ENCODE peak calls at places on chromosomes 1 and 21, in ten cellular contexts. A is ovary, X is adrenal gland, M is left ventricle myocardium inferior, C is heart left ventricle, Y is HL-60, H is MM.1S, T is cardiac fibroblast, E is fibroblast of the aortic adventitia, F is PC-3. K is an unnamed sample.

GRCh38 chr21:33268736-33269441 is 2.7 kb downstream of the IL10RB start:
- DNase-seq in A (no peak), X (no peak), M (no peak), C (no peak), Y (no peak), H (peak; percentile 97), T (no peak), E (no peak), F (peak; percentile 96), K (peak; percentile 88)

GRCh38 chr1:39381839-39382238 is 109.6 kb upstream of the BMP8A start:
- DNase-seq in A (no peak), X (no peak), M (peak; percentile 51), C (peak; percentile 74), Y (no peak), H (no peak), T (peak; percentile 25), E (peak; percentile 23), F (no peak), K (no peak)

GRCh38 chr1:37562984-37563383 is 6.2 kb downstream of the DNALI1 start:
- DNase-seq in A (no peak), X (no peak), M (no peak), C (no peak), Y (no peak), H (no peak), T (no peak), E (no peak), F (no peak), K (no peak)

GRCh38 chr1:246113555-246114095 is 393.5 kb downstream of the SMYD3 start:
- DNase-seq in A (no peak), X (no peak), M (no peak), C (no peak), Y (no peak), H (no peak), T (peak; percentile 17), E (no peak), F (no peak), K (no peak)

GRCh38 chr21:45618287-45618686 is 25.2 kb upstream of the PCBP3 start:
- DNase-seq in A (no peak), X (peak; percentile 42), M (no peak), C (no peak), Y (peak; percentile 69), H (no peak), T (peak; percentile 69), E (peak; percentile 31), F (no peak), K (no peak)

GRCh38 chr1:40162791-40163441 is 1.7 kb downstream of the RLF start:
- DNase-seq in A (no peak), X (no peak), M (no peak), C (no peak), Y (no peak), H (no peak), T (peak; percentile 39), E (no peak), F (peak; percentile 29), K (no peak)

GRCh38 chr1:47675721-47676120 is 237.9 kb downstream of the FOXD2 start:
- DNase-seq in A (no peak), X (no peak), M (no peak), C (no peak), Y (no peak), H (no peak), T (no peak), E (no peak), F (no peak), K (no peak)

GRCh38 chr21:37074195-37074510 is 1.1 kb downstream of the TTC3 start:
- DNase-seq in A (no peak), X (no peak), M (no peak), C (peak; percentile 43), Y (peak; percentile 12), H (no peak), T (no peak), E (no peak), F (peak; percentile 40), K (no peak)

GRCh38 chr1:234979316-234980223 is 149.1 kb downstream of the TOMM20 start:
- DNase-seq in A (no peak), X (peak; percentile 16), M (no peak), C (no peak), Y (peak; percentile 45), H (no peak), T (no peak), E (no peak), F (no peak), K (no peak)

GRCh38 chr1:234977891-234978396 is 150.7 kb downstream of the TOMM20 start:
- DNase-seq in A (no peak), X (no peak), M (no peak), C (no peak), Y (no peak), H (no peak), T (no peak), E (no peak), F (no peak), K (no peak)

GRCh38 chr1:234980224-234980656 is 148.4 kb downstream of the TOMM20 start:
- DNase-seq in A (no peak), X (no peak), M (no peak), C (no peak), Y (no peak), H (no peak), T (no peak), E (no peak), F (peak; percentile 44), K (no peak)

GRCh38 chr1:234976880-234977680 is 151.6 kb downstream of the TOMM20 start:
- DNase-seq in A (no peak), X (no peak), M (no peak), C (no peak), Y (peak; percentile 74), H (no peak), T (no peak), E (no peak), F (no peak), K (no peak)

DNA sequence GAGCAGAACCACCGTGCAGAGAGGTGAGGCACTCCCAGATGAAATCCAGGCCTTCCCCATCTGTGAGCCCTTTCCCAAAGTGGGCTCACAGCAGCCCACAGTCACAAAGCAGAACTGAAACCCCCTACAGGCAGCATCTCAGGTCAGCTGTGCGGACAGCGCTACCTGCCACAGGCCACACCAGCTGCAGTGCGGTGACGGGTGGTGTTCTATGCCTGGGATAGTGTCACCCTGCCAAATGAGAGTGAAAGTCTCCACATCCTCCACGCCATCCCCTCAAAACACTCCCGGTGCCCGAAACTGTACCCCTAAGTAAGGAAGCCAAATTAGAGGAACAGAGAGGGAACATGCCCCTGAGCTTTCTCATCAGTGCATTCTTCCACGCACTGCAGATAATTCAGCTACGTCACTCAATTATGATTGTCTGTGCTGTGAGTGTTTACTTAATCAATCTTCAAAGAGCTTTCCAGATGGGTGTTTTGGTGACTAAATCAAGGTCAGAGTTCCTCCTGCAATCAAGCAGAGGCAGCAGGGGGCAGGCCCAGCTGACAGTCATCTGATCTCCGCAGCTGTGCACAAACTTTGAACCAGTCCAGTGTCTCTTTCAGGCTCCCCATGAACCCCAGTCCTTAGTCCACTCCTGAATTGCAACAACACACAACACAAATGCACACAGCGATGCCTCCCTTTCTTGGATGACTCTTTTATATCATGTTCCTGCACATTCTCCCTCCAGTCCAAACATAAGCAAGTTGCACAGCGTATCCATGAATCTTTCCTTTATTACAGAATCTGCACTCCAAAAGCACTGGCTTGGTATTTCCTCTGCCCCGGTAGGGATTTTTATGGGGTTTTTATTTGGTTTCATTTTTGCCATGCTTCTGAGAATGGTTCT is 150.0 kb downstream of the TOMM20 start:
- DNase-seq in A (no peak), X (peak; percentile 87), M (peak; percentile 53), C (peak; percentile 71), Y (peak; percentile 79), H (peak; percentile 80), T (peak; percentile 75), E (peak; percentile 66), F (peak; percentile 60), K (peak; percentile 77)
- H3K4me3 ChIP-seq in A (no peak overlapping the region), X (peak overlapping the region; percentile 7), M (peak overlapping the region; percentile 26), C (no peak overlapping the region), Y (peak overlapping the region; percentile 10), H (peak overlapping the region; percentile 39), T (no peak overlapping the region), E (no peak overlapping the region), F (no peak overlapping the region), K (no peak overlapping the region)

DNA sequence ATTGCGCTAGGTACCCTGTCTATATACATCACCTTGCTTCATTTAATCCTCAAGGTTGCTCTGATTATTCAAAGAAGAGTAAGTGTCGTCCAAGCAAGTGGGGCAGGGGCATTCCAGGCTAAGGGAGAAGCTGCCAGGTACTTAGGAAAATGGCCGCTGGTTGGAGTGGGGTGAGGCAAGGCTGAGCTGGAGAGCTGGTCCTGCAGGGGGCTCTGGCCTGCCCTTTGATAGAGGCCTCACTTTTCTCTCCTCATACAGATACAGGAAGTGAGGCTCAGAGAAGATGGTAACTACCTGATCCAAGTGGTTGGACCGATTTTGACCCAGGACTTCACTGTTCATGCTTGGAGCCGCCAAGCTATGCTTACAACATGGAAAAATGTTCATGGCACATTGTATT is 86.9 kb upstream of the ZBTB40 start:
- DNase-seq in A (no peak), X (no peak), M (no peak), C (no peak), Y (no peak), H (no peak), T (no peak), E (no peak), F (no peak), K (no peak)
- TF ChIP-seq CTCF in A (no peak), X (no peak), M (no peak), C (no peak), Y (no peak), H (no peak), T (no peak), E (no peak), F (no peak), K (no peak)

GRCh38 chr21:41169258-41169576 is 1.3 kb downstream of the BACE2 start:
- DNase-seq in A (no peak), X (no peak), M (no peak), C (no peak), Y (no peak), H (no peak), T (no peak), E (no peak), F (no peak), K (no peak)

GRCh38 chr21:41167348-41168342 is at the start of gene BACE2:
- DNase-seq in A (peak; percentile 79), X (peak; percentile 79), M (peak; percentile 85), C (peak; percentile 86), Y (peak; percentile 22), H (peak; percentile 86), T (peak; percentile 72), E (peak; percentile 70), F (peak; percentile 74), K (no peak)

GRCh38 chr21:41166947-41167346 is 1.0 kb upstream of the BACE2 start:
- DNase-seq in A (peak; percentile 60), X (peak; percentile 18), M (peak; percentile 37), C (peak; percentile 53), Y (no peak), H (no peak), T (no peak), E (peak; percentile 15), F (no peak), K (no peak)

GRCh38 chr21:41169701-41170100 is 1.7 kb downstream of the BACE2 start:
- DNase-seq in A (no peak), X (no peak), M (no peak), C (no peak), Y (no peak), H (no peak), T (no peak), E (peak; percentile 60), F (no peak), K (no peak)

GRCh38 chr21:41168391-41169257 is 664 bp downstream of the BACE2 start:
- DNase-seq in A (peak; percentile 59), X (peak; percentile 62), M (peak; percentile 42), C (peak; percentile 70), Y (no peak), H (peak; percentile 27), T (peak; percentile 64), E (peak; percentile 75), F (peak; percentile 61), K (no peak)
- H3K4me3 ChIP-seq in A (peak overlapping the region; percentile 70), X (peak overlapping the region; percentile 65), M (peak overlapping the region; percentile 87), C (peak overlapping the region; percentile 73), Y (no peak overlapping the region), H (peak overlapping the region; percentile 47), T (peak overlapping the region; percentile 70), E (peak overlapping the region; percentile 79), F (peak overlapping the region; percentile 80), K (no peak overlapping the region)

GRCh38 chr1:21335088-21335678 is 44.9 kb upstream of the ECE1 start:
- DNase-seq in A (no peak), X (no peak), M (no peak), C (no peak), Y (no peak), H (no peak), T (no peak), E (no peak), F (no peak), K (no peak)
- TF ChIP-seq CTCF in A (no peak), X (peak; percentile 3), M (no peak), C (no peak), Y (no peak), H (no peak), T (no peak), E (no peak), F (peak; percentile 25), K (no peak)

K was measured in GM12864.